ENCODE peak calls at places on chromosomes 6 and 20, in six cellular contexts. D is esophagus squamous epithelium, X is GM23338, J is K562, O is ascending aorta, U is H9. A is an unnamed sample. For H3K4me1, the result is how much of the 10 kb centered on the place peaks cover.

GRCh38 chr6:34392497-34393190 is at the start of gene NUDT3:
- DNase-seq in U (peak), D (peak), J (peak), O (peak), X (peak), A (peak)

GRCh38 chr20:15802020-15802419 is 771.2 kb downstream of the KIF16B start:
- DNase-seq in O (no peak), D (no peak), X (no peak), U (no peak), J (no peak), A (no peak)

GRCh38 chr6:21022343-21023107 is 488.3 kb downstream of the CDKAL1 start:
- DNase-seq in J (peak), D (no peak), X (peak), U (peak), O (no peak), A (peak)

GRCh38 chr6:100968934-100969333 is 87.8 kb upstream of the ASCC3 start:
- DNase-seq in J (peak), O (no peak), D (no peak), X (peak), U (peak), A (peak)

GRCh38 chr6:22068561-22069346 is 228.1 kb downstream of the PRL start:
- DNase-seq in O (no peak), J (no peak), D (no peak), X (no peak), U (no peak), A (no peak)

GRCh38 chr6:44966449-44967091 is 361.6 kb upstream of the RUNX2 start:
- DNase-seq in O (no peak), X (no peak), U (no peak), J (peak), D (no peak), A (no peak)

GRCh38 chr20:58233881-58234528 is 5.6 kb upstream of the ANKRD60 start:
- DNase-seq in O (no peak), J (peak), D (no peak), X (peak), U (peak), A (peak)

GRCh38 chr6:166998256-166999144 is 697 bp upstream of the CEP43 start:
- DNase-seq in O (no peak), D (no peak), J (peak), U (peak), X (peak), A (peak)

GRCh38 chr6:36544228-36544627 is 3.1 kb downstream of the STK38 start:
- DNase-seq in D (no peak), U (no peak), J (no peak), O (no peak), X (no peak), A (no peak)

GRCh38 chr6:158819977-158820632 is 937 bp upstream of the EZR start:
- DNase-seq in D (no peak), J (peak), X (no peak), U (no peak), O (no peak), A (peak)

GRCh38 chr20:59063358-59064213 is 21.0 kb upstream of the PRELID3B start:
- DNase-seq in X (no peak), D (no peak), J (no peak), O (no peak), U (no peak), A (no peak)

GRCh38 chr6:158708239-158708638 is 58.4 kb downstream of the SYTL3 start:
- DNase-seq in J (no peak), O (no peak), U (peak), X (no peak), D (no peak), A (peak)

GRCh38 chr6:111973897-111974639 is 79.8 kb upstream of the CCN6 start:
- DNase-seq in O (no peak), X (no peak), J (no peak), D (no peak), U (no peak), A (no peak)

GRCh38 chr6:109271622-109272021 is 110.6 kb downstream of the CD164 start:
- DNase-seq in U (no peak), X (no peak), J (no peak), D (no peak), O (no peak), A (no peak)

GRCh38 chr6:21935561-21936028 is 342.0 kb downstream of the SOX4 start:
- DNase-seq in J (peak), X (peak), D (no peak), U (peak), O (no peak), A (peak)

GRCh38 chr20:10225439-10226080 is 6.9 kb downstream of the SNAP25 start:
- DNase-seq in X (peak), U (no peak), D (no peak), O (no peak), J (peak), A (peak)

GRCh38 chr20:61256819-61257218 is 4.8 kb downstream of the CDH4 start:
- DNase-seq in D (no peak), O (no peak), X (no peak), U (no peak), J (no peak), A (no peak)

GRCh38 chr6:15621203-15622044 is 41.4 kb downstream of the DTNBP1 start:
- DNase-seq in O (no peak), X (peak), J (peak), U (peak), D (no peak), A (peak)

GRCh38 chr6:106579281-106579680 is 50.0 kb downstream of the RTN4IP1 start:
- DNase-seq in X (no peak), J (no peak), D (no peak), O (no peak), U (no peak), A (no peak)

GRCh38 chr6:46288863-46289262 is 118.1 kb upstream of the ENPP5 start:
- DNase-seq in X (no peak), J (no peak), D (no peak), O (no peak), U (no peak), A (no peak)

GRCh38 chr20:56443654-56444540 is 24.5 kb upstream of the RTF2 start:
- DNase-seq in J (no peak), O (no peak), X (peak), U (no peak), D (no peak), A (peak)

GRCh38 chr20:47205577-47206123 is 150.8 kb downstream of the ZMYND8 start:
- DNase-seq in X (peak), U (peak), O (no peak), D (no peak), J (peak), A (peak)

GRCh38 chr20:57387463-57387862 is 3.7 kb upstream of the RBM38 start:
- DNase-seq in X (no peak), O (no peak), D (no peak), J (no peak), U (no peak), A (no peak)

GRCh38 chr20:891121-892080 is 24.7 kb downstream of the ANGPT4 start:
- DNase-seq in J (no peak), X (no peak), U (no peak), D (no peak), O (no peak), A (no peak)

GRCh38 chr6:17291778-17292177 is 10.6 kb downstream of the RBM24 start:
- DNase-seq in U (peak), D (no peak), J (no peak), X (no peak), O (no peak), A (no peak)

GRCh38 chr6:46816626-46817025 is 23.4 kb downstream of the MEP1A start:
- DNase-seq in U (no peak), D (no peak), O (no peak), J (no peak), X (no peak), A (peak)

GRCh38 chr20:62776692-62777527 is 19.4 kb upstream of the MRGBP start:
- DNase-seq in X (peak), U (peak), J (peak), D (no peak), O (no peak), A (peak)

GRCh38 chr6:56440551-56440981 is 193.2 kb upstream of the COL21A1 start:
- DNase-seq in O (no peak), U (no peak), X (no peak), J (no peak), D (no peak), A (no peak)

GRCh38 chr20:22927537-22927936 is 107.6 kb upstream of the SSTR4 start:
- DNase-seq in J (no peak), U (no peak), X (no peak), D (no peak), O (no peak), A (no peak)

GRCh38 chr6:51505451-51505850 is 582.0 kb downstream of the PKHD1 start:
- DNase-seq in J (no peak), D (no peak), X (no peak), U (no peak), O (no peak), A (no peak)

GRCh38 chr6:157898169-157898568 is 75.1 kb downstream of the SNX9 start:
- DNase-seq in J (no peak), X (no peak), O (no peak), U (no peak), D (no peak), A (no peak)

GRCh38 chr6:82416346-82416745 is 52.7 kb downstream of the TPBG start:
- DNase-seq in J (no peak), U (no peak), O (no peak), X (no peak), D (no peak), A (no peak)

GRCh38 chr6:82408952-82409421 is 45.4 kb downstream of the TPBG start:
- DNase-seq in X (no peak), J (no peak), U (no peak), O (no peak), D (no peak), A (no peak)

GRCh38 chr6:82415820-82416219 is 52.2 kb downstream of the TPBG start:
- DNase-seq in X (no peak), J (no peak), D (no peak), O (no peak), U (no peak), A (no peak)

GRCh38 chr6:82410151-82410621 is 46.6 kb downstream of the TPBG start:
- DNase-seq in U (no peak), O (no peak), X (no peak), D (no peak), J (no peak), A (no peak)

GRCh38 chr6:82413868-82414267 is 50.3 kb downstream of the TPBG start:
- DNase-seq in X (no peak), U (no peak), O (no peak), D (no peak), J (no peak), A (no peak)
- H3K27ac ChIP-seq in X (no peak), U (no peak), O (no peak), D (no peak), J (no peak), A (no peak)

GRCh38 chr6:3325210-3325609 is 66.5 kb downstream of the PSMG4 start:
- DNase-seq in U (no peak), O (no peak), X (no peak), D (no peak), J (no peak), A (peak)

GRCh38 chr6:3326179-3326971 is 67.6 kb downstream of the PSMG4 start:
- DNase-seq in D (no peak), O (no peak), U (no peak), X (peak), J (no peak), A (peak)

GRCh38 chr6:3327403-3327802 is 68.7 kb downstream of the PSMG4 start:
- DNase-seq in D (no peak), X (no peak), O (no peak), J (no peak), U (no peak), A (no peak)

GRCh38 chr6:3328145-3328544 is 69.4 kb downstream of the PSMG4 start:
- DNase-seq in D (no peak), U (no peak), J (no peak), O (no peak), X (no peak), A (no peak)

GRCh38 chr6:3326981-3327380 is 68.2 kb downstream of the PSMG4 start:
- DNase-seq in O (no peak), D (no peak), J (no peak), U (no peak), X (no peak), A (no peak)
- H3K4me1 ChIP-seq in O (under half), D (under half), J (under half), U (under half), X (under half), A (under half)

GRCh38 chr20:32390999-32391398 is 32.9 kb downstream of the ASXL1 start:
- DNase-seq in O (no peak), J (no peak), U (no peak), X (no peak), D (no peak), A (no peak)
- TF ChIP-seq CTCF in O (no peak), J (no peak), U (no peak), X (no peak), D (no peak), A (no peak)

GRCh38 chr6:30740993-30741784 is 1.3 kb downstream of the FLOT1 start:
- DNase-seq in O (no peak), J (no peak), U (no peak), D (no peak), X (no peak), A (peak)
- H3K27ac ChIP-seq in O (peak), J (peak), U (no peak), D (peak), X (no peak), A (no peak)

DNA sequence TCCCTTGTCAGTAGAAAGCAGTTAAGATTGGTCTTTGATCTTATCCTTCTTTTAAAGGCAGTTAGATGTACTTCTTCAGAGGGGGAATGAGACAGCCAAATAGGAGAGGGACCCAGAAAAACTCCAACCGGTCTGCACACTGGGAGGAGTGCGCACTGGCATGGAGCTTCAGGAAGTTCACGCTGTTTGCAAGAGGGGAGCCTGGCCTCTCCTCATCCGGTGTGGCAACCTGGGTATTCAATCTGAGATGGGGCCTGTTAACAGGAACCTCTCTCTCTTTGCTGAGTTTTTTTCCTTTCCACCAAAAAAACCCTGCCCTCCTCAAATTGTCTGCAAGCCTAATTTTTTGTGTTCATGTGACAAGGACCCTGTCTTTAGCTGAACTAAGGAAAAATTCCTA is 162.5 kb upstream of the OLIG3 start:
- DNase-seq in D (no peak), J (no peak), X (no peak), O (no peak), U (no peak), A (no peak)
- H3K4me1 ChIP-seq in D (under half), J (under half), X (under half), O (under half), U (under half), A (under half)

A was measured in endodermal cell.